ENCODE peak calls at places on chromosomes 13 and 19, in eight cellular contexts. W is Caco-2; D is CD8-positive, alpha-beta T cell; A is ascending aorta; U is pancreas; J is kidney; R is tibial nerve; Q is left lung. I is an unnamed sample.

GRCh38 chr19:41945135-41945766 is 13.9 kb downstream of the RABAC1 start:
- DNase-seq in W (no peak), D (peak; percentile 86), A (no peak), U (no peak), J (no peak), R (no peak), Q (no peak), I (peak; percentile 80)

GRCh38 chr19:39824143-39825092 is 9.5 kb downstream of the DYRK1B start:
- DNase-seq in W (peak; percentile 78), D (peak; percentile 87), A (peak; percentile 96), U (peak; percentile 93), J (peak; percentile 94), R (peak; percentile 91), Q (peak; percentile 91), I (peak; percentile 82)

GRCh38 chr19:5104871-5105351 is 136.0 kb downstream of the KDM4B start:
- DNase-seq in W (no peak), D (no peak), A (no peak), U (peak; percentile 96), J (no peak), R (no peak), Q (no peak), I (no peak)

GRCh38 chr13:74770361-74770760 is 636.2 kb upstream of the KLF12 start:
- DNase-seq in W (no peak), D (no peak), A (no peak), U (no peak), J (no peak), R (no peak), Q (no peak), I (no peak)

GRCh38 chr13:45333973-45334922 is 6.7 kb downstream of the TPT1 start:
- DNase-seq in W (no peak), D (peak; percentile 57), A (no peak), U (no peak), J (no peak), R (no peak), Q (no peak), I (no peak)

GRCh38 chr19:45952691-45953505 is 20.8 kb downstream of the NOVA2 start:
- DNase-seq in W (peak; percentile 78), D (peak; percentile 66), A (no peak), U (peak; percentile 79), J (peak; percentile 79), R (no peak), Q (no peak), I (no peak)

GRCh38 chr13:99392806-99393135 is 85.6 kb upstream of the GPR183 start:
- DNase-seq in W (no peak), D (no peak), A (peak; percentile 12), U (no peak), J (no peak), R (no peak), Q (no peak), I (no peak)

GRCh38 chr13:74571811-74572210 is 437.6 kb upstream of the KLF12 start:
- DNase-seq in W (no peak), D (no peak), A (no peak), U (no peak), J (no peak), R (no peak), Q (no peak), I (no peak)

GRCh38 chr13:99123101-99124045 is 77.3 kb upstream of the UBAC2 start:
- DNase-seq in W (no peak), D (no peak), A (no peak), U (no peak), J (no peak), R (no peak), Q (no peak), I (no peak)

DNA sequence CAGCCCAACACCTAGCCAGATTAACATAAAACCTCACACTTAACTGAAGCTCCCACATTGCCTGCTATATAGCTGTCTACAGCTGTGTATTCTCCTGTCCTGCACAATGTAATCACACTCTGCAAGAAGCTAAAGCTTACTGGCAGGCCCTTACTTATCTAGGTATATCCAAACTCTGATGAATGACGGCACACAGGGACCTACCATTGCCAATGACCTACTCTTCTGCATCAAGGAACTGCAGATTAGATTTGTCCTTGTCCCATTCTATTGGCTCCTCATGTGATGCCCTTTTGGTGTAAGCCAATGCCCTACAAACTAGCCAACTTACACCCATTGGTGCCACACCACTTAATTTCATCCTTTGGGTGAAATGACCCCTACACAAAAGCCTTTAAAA is 26.4 kb downstream of the ZNF45 start:
- DNase-seq in W (no peak), D (no peak), A (no peak), U (no peak), J (no peak), R (no peak), Q (no peak), I (no peak)
- H3K9me3 ChIP-seq in W (peaks cover 31% of the 10 kb centered on the region), D (peaks cover 56% of the 10 kb centered on the region), A (peaks cover 97% of the 10 kb centered on the region), U (no peaks in the 10 kb centered on the region), J (peaks cover 84% of the 10 kb centered on the region), R (peaks cover 68% of the 10 kb centered on the region), Q (peaks cover 7% of the 10 kb centered on the region), I (peaks cover 23% of the 10 kb centered on the region)

GRCh38 chr19:9295411-9295849 is 14.2 kb downstream of the ZNF699 start:
- DNase-seq in W (no peak), D (no peak), A (no peak), U (no peak), J (no peak), R (no peak), Q (no peak), I (no peak)

GRCh38 chr19:9296336-9296735 is 13.3 kb downstream of the ZNF699 start:
- DNase-seq in W (no peak), D (no peak), A (no peak), U (no peak), J (no peak), R (no peak), Q (no peak), I (no peak)
- H3K9me3 ChIP-seq in W (peaks cover 22% of the 10 kb centered on the region), D (peaks cover 64% of the 10 kb centered on the region), A (peaks cover 100% of the 10 kb centered on the region), U (no peaks in the 10 kb centered on the region), J (peaks cover 74% of the 10 kb centered on the region), R (peaks cover 98% of the 10 kb centered on the region), Q (peaks cover 3% of the 10 kb centered on the region), I (peaks cover 67% of the 10 kb centered on the region)

GRCh38 chr13:56459291-56459690 is 681.4 kb upstream of the PRR20A start:
- DNase-seq in W (no peak), D (no peak), A (no peak), U (no peak), J (no peak), R (no peak), Q (no peak), I (no peak)
- H3K9me3 ChIP-seq in W (no peaks in the 10 kb centered on the region), D (no peaks in the 10 kb centered on the region), A (no peaks in the 10 kb centered on the region), U (no peaks in the 10 kb centered on the region), J (no peaks in the 10 kb centered on the region), R (no peaks in the 10 kb centered on the region), Q (no peaks in the 10 kb centered on the region), I (no peaks in the 10 kb centered on the region)

DNA sequence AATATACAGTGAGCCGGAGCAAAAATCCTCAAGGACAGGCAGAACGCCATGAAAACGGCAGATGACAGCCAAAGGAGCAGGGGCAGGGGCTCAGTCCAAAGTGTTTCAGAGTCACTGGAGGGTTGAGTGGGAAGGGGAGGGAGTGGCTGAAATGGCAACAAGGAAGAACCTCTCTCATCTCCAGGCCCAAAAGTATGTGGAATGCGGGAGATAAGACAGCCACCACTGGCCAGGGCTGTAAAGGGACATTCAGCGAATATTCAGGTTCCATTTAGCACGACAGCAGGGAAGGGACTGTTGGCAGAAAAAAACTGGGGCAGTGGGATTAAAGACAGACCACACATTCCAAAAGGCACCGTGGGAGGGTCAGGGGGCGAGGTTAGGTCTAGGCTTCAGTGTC is 48.4 kb downstream of the USPL1 start:
- DNase-seq in W (peak; percentile 76), D (no peak), A (no peak), U (no peak), J (no peak), R (no peak), Q (no peak), I (no peak)
- H3K9me3 ChIP-seq in W (no peaks in the 10 kb centered on the region), D (no peaks in the 10 kb centered on the region), A (no peaks in the 10 kb centered on the region), U (no peaks in the 10 kb centered on the region), J (no peaks in the 10 kb centered on the region), R (no peaks in the 10 kb centered on the region), Q (no peaks in the 10 kb centered on the region), I (no peaks in the 10 kb centered on the region)

GRCh38 chr13:79352107-79352506 is 53.9 kb downstream of the RBM26 start:
- DNase-seq in W (no peak), D (no peak), A (no peak), U (no peak), J (no peak), R (no peak), Q (no peak), I (no peak)

GRCh38 chr13:79349011-79349410 is 57.0 kb downstream of the RBM26 start:
- DNase-seq in W (no peak), D (no peak), A (no peak), U (no peak), J (no peak), R (no peak), Q (no peak), I (no peak)

GRCh38 chr13:79341202-79341601 is 64.9 kb downstream of the RBM26 start:
- DNase-seq in W (no peak), D (no peak), A (no peak), U (no peak), J (no peak), R (no peak), Q (no peak), I (no peak)

GRCh38 chr13:79340490-79340889 is 65.6 kb downstream of the RBM26 start:
- DNase-seq in W (no peak), D (no peak), A (no peak), U (no peak), J (no peak), R (no peak), Q (no peak), I (no peak)

DNA sequence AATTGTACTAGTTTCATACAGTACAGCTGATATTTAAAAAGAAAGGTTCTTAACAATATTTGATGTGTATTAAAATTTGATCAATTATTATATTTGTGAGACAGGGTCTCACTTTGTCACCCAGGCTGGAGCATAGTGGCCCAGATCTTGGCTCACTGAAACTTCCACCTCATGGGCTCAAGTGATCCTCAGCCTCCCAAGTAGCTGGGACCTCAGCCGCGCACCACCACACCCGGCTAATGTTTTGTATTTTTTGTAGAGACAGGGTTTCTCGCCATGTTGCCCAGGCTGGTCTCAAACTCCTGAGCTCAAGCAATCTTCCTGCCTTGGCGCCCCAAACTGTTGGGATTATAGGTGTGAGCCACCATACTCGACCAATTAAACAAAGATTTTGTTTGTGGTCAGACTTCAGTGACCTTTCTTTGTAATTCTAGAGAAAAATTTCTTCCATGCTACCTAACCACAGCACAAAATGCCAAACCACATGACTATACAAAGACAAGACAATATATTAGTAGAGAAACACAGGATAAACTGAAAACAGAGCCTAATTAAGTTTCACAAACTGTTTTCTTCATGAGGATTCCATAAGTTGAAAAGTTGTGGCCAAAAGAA is 59.6 kb downstream of the RBM26 start:
- DNase-seq in W (no peak), D (no peak), A (no peak), U (no peak), J (no peak), R (no peak), Q (no peak), I (no peak)
- H3K9me3 ChIP-seq in W (no peaks in the 10 kb centered on the region), D (no peaks in the 10 kb centered on the region), A (no peaks in the 10 kb centered on the region), U (no peaks in the 10 kb centered on the region), J (no peaks in the 10 kb centered on the region), R (no peaks in the 10 kb centered on the region), Q (no peaks in the 10 kb centered on the region), I (no peaks in the 10 kb centered on the region)

GRCh38 chr13:90055121-90055520 is 1292.4 kb upstream of the MIR17HG start:
- DNase-seq in W (no peak), D (no peak), A (no peak), U (no peak), J (no peak), R (no peak), Q (no peak), I (no peak)
- H3K9me3 ChIP-seq in W (no peaks in the 10 kb centered on the region), D (no peaks in the 10 kb centered on the region), A (no peaks in the 10 kb centered on the region), U (no peaks in the 10 kb centered on the region), J (no peaks in the 10 kb centered on the region), R (no peaks in the 10 kb centered on the region), Q (no peaks in the 10 kb centered on the region), I (no peaks in the 10 kb centered on the region)

GRCh38 chr19:37127999-37128820 is 44.3 kb downstream of the ZNF585A start:
- DNase-seq in W (no peak), D (no peak), A (no peak), U (no peak), J (no peak), R (no peak), Q (no peak), I (no peak)
- H3K9me3 ChIP-seq in W (peaks cover 57% of the 10 kb centered on the region), D (peaks cover 85% of the 10 kb centered on the region), A (peaks cover 100% of the 10 kb centered on the region), U (peaks cover 5% of the 10 kb centered on the region), J (peaks cover 97% of the 10 kb centered on the region), R (peaks cover 100% of the 10 kb centered on the region), Q (peaks cover 43% of the 10 kb centered on the region), I (peaks cover 76% of the 10 kb centered on the region)

I was measured in T-helper 17 cell.